ENCODE peak calls at places on chromosome 4, in seven cellular contexts. M is left colon; F is stimulated activated CD8-positive, alpha-beta memory T cell treated with anti-CD3 and anti-CD28 coated beads, Interleukin-12 subunit alpha, Interleukin-12 subunit beta, amount 100 ng/mL, for 4 hours; E is C1 segment of cervical spinal cord; T is upper lobe of right lung; N is epithelial cell of esophagus; A is AG08396. I is an unnamed sample.

GRCh38 chr4:147824316-147824715 is 92.4 kb downstream of the ARHGAP10 start:
- DNase-seq in M (no peak), F (no peak), E (no peak), T (no peak), N (peak), A (no peak), I (no peak)

GRCh38 chr4:109821186-109821585 is 5.6 kb downstream of the GAR1 start:
- DNase-seq in M (no peak), F (no peak), E (no peak), T (no peak), N (no peak), A (no peak), I (no peak)

GRCh38 chr4:172995161-172995560 is 173.4 kb upstream of the GALNT7 start:
- DNase-seq in M (no peak), F (no peak), E (no peak), T (no peak), N (no peak), A (no peak), I (no peak)

GRCh38 chr4:88033309-88033708 is 25.9 kb downstream of the PKD2 start:
- DNase-seq in M (peak), F (no peak), E (no peak), T (no peak), N (peak), A (peak), I (no peak)

GRCh38 chr4:153204247-153205027 is at the start of gene TRIM2:
- DNase-seq in M (peak), F (no peak), E (peak), T (peak), N (peak), A (peak), I (peak)

GRCh38 chr4:185318679-185319078 is 77.0 kb downstream of the LRP2BP start:
- DNase-seq in M (no peak), F (no peak), E (no peak), T (no peak), N (peak), A (no peak), I (no peak)

GRCh38 chr4:124177647-124178425 is 534.7 kb downstream of the ANKRD50 start:
- DNase-seq in M (no peak), F (no peak), E (no peak), T (no peak), N (peak), A (peak), I (no peak)

GRCh38 chr4:1402021-1402515 is 4.2 kb downstream of the NKX1-1 start:
- DNase-seq in M (no peak), F (no peak), E (no peak), T (peak), N (no peak), A (no peak), I (peak)